ENCODE peak calls at places on chromosomes 12 and 14, in four cellular contexts. R is CD4-positive, alpha-beta memory T cell; I is fibroblast of lung; J is PC-9. A is an unnamed sample.

GRCh38 chr12:106581543-106582263 is 1.1 kb upstream of the RFX4 start:
- DNase-seq in R (no peak), J (no peak), I (no peak), A (no peak)

GRCh38 chr12:89571481-89572190 is 45.8 kb upstream of the POC1B start:
- DNase-seq in R (no peak), I (peak; percentile 69), J (no peak), A (no peak)

GRCh38 chr12:116736962-116737773 is 701 bp downstream of the SPRING1 start:
- DNase-seq in I (no peak), J (peak; percentile 17), R (no peak), A (no peak)

GRCh38 chr14:101318271-101318670 is 243.0 kb upstream of the DIO3 start:
- DNase-seq in R (no peak), J (no peak), I (no peak), A (no peak)

GRCh38 chr14:33931439-33931838 is 19.4 kb downstream of the EGLN3 start:
- DNase-seq in J (no peak), I (no peak), R (no peak), A (peak; percentile 39)

GRCh38 chr12:2586159-2587035 is 208.4 kb upstream of the FKBP4 start:
- DNase-seq in I (no peak), R (no peak), J (no peak), A (no peak)

GRCh38 chr14:50231475-50232275 is at the start of gene SOS2:
- DNase-seq in R (peak; percentile 83), I (peak; percentile 80), J (peak; percentile 82), A (no peak)

GRCh38 chr14:101709533-101709881 is 52.0 kb upstream of the PPP2R5C start:
- DNase-seq in J (no peak), R (no peak), I (no peak), A (no peak)

GRCh38 chr12:6630696-6631095 is 5.1 kb downstream of the LPAR5 start:
- DNase-seq in I (no peak), J (no peak), R (no peak), A (no peak)

GRCh38 chr14:72558721-72559120 is 335.2 kb downstream of the DPF3 start:
- DNase-seq in J (no peak), R (no peak), I (peak; percentile 76), A (no peak)

GRCh38 chr12:76025601-76026575 is 5.7 kb downstream of the PHLDA1 start:
- DNase-seq in I (peak; percentile 89), J (peak; percentile 14), R (no peak), A (no peak)

GRCh38 chr14:104552738-104553125 is 26.8 kb upstream of the C14orf180 start:
- DNase-seq in J (no peak), R (no peak), I (no peak), A (no peak)

GRCh38 chr12:107515446-107515958 is 170.1 kb upstream of the PWP1 start:
- DNase-seq in I (peak; percentile 72), R (no peak), J (peak; percentile 58), A (peak; percentile 93)

GRCh38 chr12:48765753-48766162 is 23.1 kb downstream of the ADCY6 start:
- DNase-seq in R (no peak), I (peak; percentile 26), J (no peak), A (no peak)

GRCh38 chr14:82075566-82075965 is 541.9 kb upstream of the SEL1L start:
- DNase-seq in R (no peak), I (no peak), J (no peak), A (peak; percentile 2)

GRCh38 chr14:104515811-104516780 is 63.5 kb upstream of the C14orf180 start:
- DNase-seq in R (no peak), I (no peak), J (no peak), A (no peak)

GRCh38 chr14:99035268-99035667 is 236.7 kb downstream of the BCL11B start:
- DNase-seq in I (peak; percentile 14), J (no peak), R (no peak), A (no peak)

GRCh38 chr12:120847392-120848157 is 56.6 kb downstream of the SPPL3 start:
- DNase-seq in J (no peak), I (no peak), R (no peak), A (no peak)

GRCh38 chr14:100076133-100076532 is 10.9 kb downstream of the EVL start:
- DNase-seq in J (no peak), I (peak; percentile 14), R (no peak), A (no peak)

GRCh38 chr12:3002636-3003035 is 43.4 kb downstream of the TEAD4 start:
- DNase-seq in I (no peak), R (no peak), J (no peak), A (no peak)

GRCh38 chr14:83566567-83566966 is 1963.4 kb upstream of the FLRT2 start:
- DNase-seq in R (no peak), J (no peak), I (no peak), A (no peak)

GRCh38 chr12:79155703-79156102 is 291.1 kb downstream of the SYT1 start:
- DNase-seq in J (no peak), I (peak; percentile 59), R (no peak), A (no peak)

GRCh38 chr12:53703746-53704145 is 23.5 kb downstream of the CALCOCO1 start:
- DNase-seq in J (no peak), I (no peak), R (no peak), A (no peak)

GRCh38 chr12:24940157-24940556 is 8.7 kb downstream of the BCAT1 start:
- DNase-seq in R (no peak), J (no peak), I (no peak), A (no peak)

GRCh38 chr12:51056242-51056641 is 8.1 kb downstream of the LETMD1 start:
- DNase-seq in J (no peak), I (peak; percentile 49), R (no peak), A (peak; percentile 69)

GRCh38 chr12:69290545-69291277 is 51.3 kb downstream of the CPSF6 start:
- DNase-seq in J (peak; percentile 67), R (peak; percentile 76), I (peak; percentile 79), A (peak; percentile 39)

GRCh38 chr14:22518073-22518472 is 71.0 kb downstream of the DAD1 start:
- DNase-seq in R (no peak), J (no peak), I (no peak), A (no peak)

GRCh38 chr14:22521449-22522239 is 67.4 kb downstream of the DAD1 start:
- DNase-seq in I (no peak), R (no peak), J (no peak), A (no peak)

GRCh38 chr14:22520235-22520634 is 68.8 kb downstream of the DAD1 start:
- DNase-seq in I (peak; percentile 75), R (no peak), J (no peak), A (no peak)

GRCh38 chr14:22523283-22523682 is 65.7 kb downstream of the DAD1 start:
- DNase-seq in J (no peak), I (no peak), R (no peak), A (no peak)

DNA sequence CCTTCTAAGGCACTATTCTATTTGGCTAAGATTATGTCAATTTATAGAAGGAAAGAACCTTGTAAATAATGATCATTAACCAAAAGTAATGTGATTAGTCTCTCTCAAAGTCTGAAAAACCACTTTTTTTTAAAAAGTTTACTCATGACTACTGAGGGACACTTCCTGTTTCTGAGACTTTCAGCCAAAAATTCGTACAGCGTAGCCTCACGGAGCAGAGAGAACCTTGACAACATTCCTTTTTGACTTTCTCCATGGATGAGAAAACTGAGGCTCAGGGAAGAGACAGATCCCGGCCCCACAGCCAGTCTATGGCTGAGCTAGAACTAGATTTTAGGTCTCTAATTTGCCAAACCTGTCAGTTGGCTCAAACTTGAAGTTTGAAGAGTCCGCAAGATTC is 68.2 kb downstream of the DAD1 start:
- DNase-seq in J (no peak), R (no peak), I (no peak), A (no peak)
- H3K27ac ChIP-seq in J (no peak overlapping the region), R (peak overlapping the region; percentile 76), I (no peak overlapping the region), A (no peak overlapping the region)

DNA sequence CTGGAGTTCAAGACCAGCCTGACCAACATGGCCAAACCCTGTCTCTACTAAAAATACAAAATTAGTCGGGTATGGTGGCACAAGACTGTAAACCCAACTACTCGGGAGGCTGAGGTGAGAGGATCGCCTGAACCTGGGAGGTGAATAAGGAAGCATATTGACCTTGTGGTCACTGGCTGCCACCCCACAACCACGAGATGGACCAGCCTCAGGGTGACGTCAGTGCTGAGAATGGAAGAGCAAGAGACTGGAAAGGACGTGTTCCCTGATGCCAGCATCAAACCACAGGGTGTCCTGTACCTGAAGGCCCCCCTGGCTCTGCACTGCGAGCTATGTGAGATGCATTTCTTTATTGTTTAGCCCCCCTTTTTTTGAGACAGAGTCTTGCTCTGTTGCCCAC is 45.9 kb upstream of the BDKRB2 start:
- DNase-seq in J (no peak), R (no peak), I (no peak), A (no peak)
- H3K27ac ChIP-seq in J (no peak overlapping the region), R (no peak overlapping the region), I (no peak overlapping the region), A (no peak overlapping the region)

DNA sequence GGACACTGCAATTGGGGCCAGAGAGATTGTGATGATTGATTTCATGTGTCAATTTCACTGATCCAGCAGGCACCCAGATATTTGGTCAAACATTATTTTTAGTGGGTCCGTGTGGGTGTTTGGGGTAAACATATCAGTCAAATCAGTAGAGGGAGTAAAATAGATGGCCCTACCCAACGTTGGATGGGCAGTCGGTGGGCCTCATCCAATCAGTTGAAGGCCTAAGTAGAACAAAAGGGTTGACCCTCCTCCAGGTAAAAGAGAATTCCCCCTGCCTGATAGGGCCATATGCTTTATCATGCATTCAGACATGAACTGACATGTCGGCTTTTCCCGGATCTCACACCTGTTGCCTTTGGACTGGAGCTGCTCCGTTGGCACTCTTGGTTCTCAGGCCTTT is 195.1 kb upstream of the CAND1 start:
- DNase-seq in I (no peak), R (no peak), J (no peak), A (no peak)
- H3K27ac ChIP-seq in I (no peak overlapping the region), R (no peak overlapping the region), J (no peak overlapping the region), A (no peak overlapping the region)

GRCh38 chr12:94204647-94205247 is 56.4 kb downstream of the PLXNC1 start:
- DNase-seq in I (no peak), J (no peak), R (no peak), A (no peak)

GRCh38 chr12:94206886-94207285 is 58.5 kb downstream of the PLXNC1 start:
- DNase-seq in J (no peak), R (no peak), I (peak; percentile 21), A (no peak)

GRCh38 chr12:94207467-94208432 is 59.4 kb downstream of the PLXNC1 start:
- DNase-seq in R (peak; percentile 56), J (no peak), I (peak; percentile 42), A (no peak)

GRCh38 chr12:94203796-94204195 is 55.4 kb downstream of the PLXNC1 start:
- DNase-seq in I (no peak), R (no peak), J (no peak), A (no peak)

GRCh38 chr12:94205738-94206310 is 57.4 kb downstream of the PLXNC1 start:
- DNase-seq in R (no peak), J (no peak), I (no peak), A (no peak)
- H3K27ac ChIP-seq in R (peak overlapping the region; percentile 27), J (no peak overlapping the region), I (no peak overlapping the region), A (no peak overlapping the region)